ENCODE peak calls at places on chromosomes 3 and 15, in four cellular contexts. N is NCI-H1105; V is stimulated activated CD8-positive, alpha-beta memory T cell treated with anti-CD3 and anti-CD28 coated beads, Interleukin-7, amount 100 ng/mL, for 1 hour; B is NCI-H345. M is an unnamed sample.

GRCh38 chr3:38165722-38166387 is 518 bp downstream of the OXSR1 start:
- DNase-seq in N (no peak), V (peak), B (peak), M (peak)

GRCh38 chr15:75362642-75363249 is 5.7 kb downstream of the MAN2C1 start:
- DNase-seq in N (no peak), V (no peak), B (no peak), M (no peak)

GRCh38 chr15:34610388-34610787 is 26.9 kb upstream of the GOLGA8B start:
- DNase-seq in N (no peak), V (no peak), B (no peak), M (no peak)

GRCh38 chr3:13501527-13501926 is 21.4 kb downstream of the HDAC11 start:
- DNase-seq in N (no peak), V (no peak), B (no peak), M (no peak)

GRCh38 chr3:172087827-172088580 is 48.6 kb downstream of the FNDC3B start:
- DNase-seq in N (no peak), V (no peak), B (no peak), M (no peak)

GRCh38 chr3:146712826-146713225 is 107.7 kb upstream of the PLSCR5 start:
- DNase-seq in N (no peak), V (no peak), B (no peak), M (no peak)

GRCh38 chr3:124144035-124144814 is 152.3 kb upstream of the ROPN1 start:
- DNase-seq in N (no peak), V (no peak), B (no peak), M (no peak)

GRCh38 chr15:84797212-84797611 is 19.9 kb upstream of the ALPK3 start:
- DNase-seq in N (no peak), V (no peak), B (no peak), M (no peak)

GRCh38 chr15:80455668-80456442 is 51.7 kb downstream of the ARNT2 start:
- DNase-seq in N (peak), V (peak), B (peak), M (peak)

GRCh38 chr3:39105687-39106063 is 1.8 kb downstream of the GORASP1 start:
- DNase-seq in N (no peak), V (no peak), B (no peak), M (no peak)

GRCh38 chr3:47104259-47104658 is 59.7 kb downstream of the SETD2 start:
- DNase-seq in N (no peak), V (no peak), B (no peak), M (no peak)

GRCh38 chr15:70698412-70698811 is 64.9 kb downstream of the UACA start:
- DNase-seq in N (no peak), V (no peak), B (no peak), M (no peak)

GRCh38 chr15:67812232-67812631 is 13.1 kb upstream of the SKOR1 start:
- DNase-seq in N (no peak), V (no peak), B (no peak), M (no peak)

GRCh38 chr15:95972136-95972553 is 358.4 kb upstream of the NR2F2 start:
- DNase-seq in N (no peak), V (no peak), B (no peak), M (no peak)

GRCh38 chr3:186722457-186722856 is 5.3 kb downstream of the KNG1 start:
- DNase-seq in N (no peak), V (no peak), B (no peak), M (no peak)

GRCh38 chr15:57521503-57521902 is 70.2 kb upstream of the MYZAP start:
- DNase-seq in N (no peak), V (no peak), B (no peak), M (no peak)

GRCh38 chr3:69282191-69282590 is 103.7 kb downstream of the FRMD4B start:
- DNase-seq in N (no peak), V (peak), B (no peak), M (no peak)

GRCh38 chr3:73365756-73366397 is 258.9 kb downstream of the PDZRN3 start:
- DNase-seq in N (no peak), V (no peak), B (no peak), M (no peak)

GRCh38 chr15:70226337-70226980 is 128.7 kb upstream of the TLE3 start:
- DNase-seq in N (peak), V (no peak), B (no peak), M (peak)

GRCh38 chr3:132352556-132353143 is 35.4 kb downstream of the ACP3 start:
- DNase-seq in N (peak), V (peak), B (peak), M (peak)

GRCh38 chr15:99992611-99993231 is 259.5 kb upstream of the LYSMD4 start:
- DNase-seq in N (no peak), V (no peak), B (no peak), M (no peak)

GRCh38 chr3:101379695-101380376 is 59.5 kb upstream of the IMPG2 start:
- DNase-seq in N (no peak), V (no peak), B (no peak), M (no peak)

GRCh38 chr15:92294759-92295158 is 98.9 kb upstream of the ST8SIA2 start:
- DNase-seq in N (no peak), V (no peak), B (no peak), M (no peak)

GRCh38 chr3:181610973-181611265 is 100.8 kb upstream of the SOX2 start:
- DNase-seq in N (peak), V (no peak), B (peak), M (peak)

GRCh38 chr15:40768492-40769309 is 1.1 kb upstream of the C15orf62 start:
- DNase-seq in N (no peak), V (no peak), B (no peak), M (no peak)

GRCh38 chr3:126033051-126033745 is 50.7 kb downstream of the SLC41A3 start:
- DNase-seq in N (no peak), V (no peak), B (no peak), M (no peak)

GRCh38 chr15:48582472-48583235 is 62.9 kb downstream of the FBN1 start:
- DNase-seq in N (no peak), V (no peak), B (no peak), M (no peak)

GRCh38 chr3:148991219-148992026 is at the start of gene GYG1:
- DNase-seq in N (peak), V (peak), B (peak), M (peak)

GRCh38 chr3:128784228-128784627 is 58.2 kb downstream of the RAB7A start:
- DNase-seq in N (no peak), V (no peak), B (no peak), M (no peak)

GRCh38 chr3:36697397-36698001 is 66.9 kb downstream of the DCLK3 start:
- DNase-seq in N (no peak), V (no peak), B (peak), M (no peak)

GRCh38 chr3:173225351-173225750 is 84.3 kb upstream of the SPATA16 start:
- DNase-seq in N (no peak), V (no peak), B (no peak), M (no peak)

GRCh38 chr3:32018723-32019564 is 37.4 kb downstream of the ZNF860 start:
- DNase-seq in N (no peak), V (no peak), B (peak), M (peak)